ENCODE peak calls at places on chromosome 11, in four cellular contexts. D is GM12878, L is GM12891, E is K562. M is an unnamed sample.

GRCh38 chr11:4511267-4511666 is 28.8 kb downstream of the OR52K1 start:
- DNase-seq in E (no peak), D (no peak), L (no peak), M (no peak)

GRCh38 chr11:69641681-69642548 is 959 bp downstream of the CCND1 start:
- DNase-seq in D (no peak), E (peak), L (no peak), M (no peak)

GRCh38 chr11:86447763-86448480 is 73.2 kb downstream of the CCDC81 start:
- DNase-seq in L (no peak), E (no peak), D (no peak), M (peak)

GRCh38 chr11:107999759-108000455 is 8.8 kb upstream of the CUL5 start:
- DNase-seq in E (peak), D (peak), L (peak), M (no peak)

GRCh38 chr11:125214466-125215204 is 50.1 kb downstream of the PKNOX2 start:
- DNase-seq in L (no peak), E (no peak), D (no peak), M (no peak)

GRCh38 chr11:8059571-8060011 is 21.4 kb upstream of the TUB start:
- DNase-seq in E (peak), L (no peak), D (no peak), M (no peak)

GRCh38 chr11:97202613-97203292 is 812.9 kb downstream of the JRKL start:
- DNase-seq in D (no peak), L (no peak), E (no peak), M (no peak)

GRCh38 chr11:75429902-75430691 is 2.9 kb downstream of the KLHL35 start:
- DNase-seq in E (no peak), L (peak), D (no peak), M (peak)

GRCh38 chr11:71988050-71988449 is 10.7 kb upstream of the IL18BP start:
- DNase-seq in L (no peak), E (no peak), D (no peak), M (no peak)

GRCh38 chr11:12182650-12183511 is 72.5 kb downstream of the MICAL2 start:
- DNase-seq in L (no peak), D (no peak), E (peak), M (no peak)

GRCh38 chr11:44005076-44005800 is 42.5 kb upstream of the ACCSL start:
- DNase-seq in L (no peak), E (no peak), D (no peak), M (no peak)

GRCh38 chr11:62880231-62880802 is 379 bp upstream of the SLC3A2 start:
- DNase-seq in L (no peak), D (no peak), E (no peak), M (peak)

GRCh38 chr11:79332017-79332416 is 108.8 kb downstream of the TENM4 start:
- DNase-seq in D (no peak), L (no peak), E (no peak), M (no peak)

GRCh38 chr11:69911310-69912160 is 92.3 kb upstream of the FGF3 start:
- DNase-seq in E (no peak), D (no peak), L (no peak), M (no peak)

GRCh38 chr11:73141309-73142127 is 600 bp downstream of the FCHSD2 start:
- DNase-seq in E (peak), D (no peak), L (no peak), M (peak)

GRCh38 chr11:57764527-57764926 is 2.9 kb downstream of the CTNND1 start:
- DNase-seq in L (no peak), E (no peak), D (no peak), M (no peak)

GRCh38 chr11:107859459-107860239 is 1.1 kb upstream of the SLC35F2 start:
- DNase-seq in L (no peak), E (no peak), D (peak), M (peak)

GRCh38 chr11:114358711-114359110 is 41.6 kb downstream of the C11orf71 start:
- DNase-seq in E (no peak), D (no peak), L (no peak), M (peak)

GRCh38 chr11:64123102-64123434 is 42.8 kb downstream of the MACROD1 start:
- DNase-seq in L (no peak), E (no peak), D (no peak), M (no peak)

GRCh38 chr11:45161252-45162063 is 15.0 kb downstream of the PRDM11 start:
- DNase-seq in D (no peak), E (no peak), L (no peak), M (no peak)

GRCh38 chr11:45092901-45093760 is 53.3 kb upstream of the PRDM11 start:
- DNase-seq in D (no peak), E (no peak), L (no peak), M (no peak)

GRCh38 chr11:19868281-19868821 is 155.7 kb downstream of the NAV2 start:
- DNase-seq in E (no peak), D (no peak), L (no peak), M (no peak)

DNA sequence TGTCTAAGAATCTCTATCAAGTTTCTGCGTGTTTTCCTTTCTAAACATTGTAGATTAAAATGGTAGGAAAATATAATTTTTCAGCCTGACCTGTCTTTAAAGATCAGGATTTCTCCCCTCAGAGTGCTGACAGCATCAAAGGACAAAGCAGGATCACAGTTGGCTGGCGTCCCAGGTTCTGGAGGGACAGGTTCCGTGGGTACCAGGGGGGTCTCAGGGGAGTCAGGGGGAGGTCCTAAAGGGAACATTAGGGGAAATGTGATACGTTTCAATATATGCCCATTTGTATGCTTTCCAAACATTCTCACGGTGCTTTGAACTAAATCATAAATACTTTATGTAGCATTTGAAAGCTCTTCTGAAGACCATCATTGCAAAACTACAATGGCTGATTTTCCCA is 3.4 kb downstream of the MMP3 start:
- DNase-seq in L (no peak), E (no peak), D (no peak), M (no peak)
- TF ChIP-seq SPI1 in L (no peak), E (no peak), D (no peak), M (no peak)

GRCh38 chr11:132256621-132257227 is 886.3 kb downstream of the NTM start:
- DNase-seq in D (no peak), E (no peak), L (no peak), M (no peak)

GRCh38 chr11:132253469-132254264 is 883.3 kb downstream of the NTM start:
- DNase-seq in D (no peak), L (no peak), E (no peak), M (no peak)

GRCh38 chr11:132258865-132259264 is 888.5 kb downstream of the NTM start:
- DNase-seq in L (no peak), D (no peak), E (no peak), M (no peak)

GRCh38 chr11:132260636-132261035 is 890.2 kb downstream of the NTM start:
- DNase-seq in E (no peak), D (no peak), L (no peak), M (no peak)

DNA sequence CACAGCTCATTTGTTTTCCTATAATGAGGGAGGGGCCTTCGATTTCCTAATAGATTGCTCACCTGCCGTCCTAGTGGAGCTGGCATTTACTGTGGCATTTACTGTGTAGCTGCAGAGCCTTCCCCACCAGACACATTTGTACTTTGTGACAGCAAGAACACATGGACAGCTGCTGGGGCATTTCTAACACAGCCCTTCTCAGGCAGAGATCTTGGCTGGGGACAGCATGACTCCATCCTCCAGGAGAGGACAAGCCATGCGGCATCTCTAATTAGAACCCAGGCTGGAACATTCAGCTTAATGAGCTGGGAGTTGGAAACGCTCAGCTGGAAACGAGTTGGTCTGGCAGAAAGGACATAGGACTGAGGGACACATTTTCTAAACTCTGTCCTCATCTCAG is 887.4 kb downstream of the NTM start:
- DNase-seq in E (no peak), D (no peak), L (no peak), M (no peak)
- TF ChIP-seq SPI1 in E (no peak), D (no peak), L (no peak), M (no peak)

GRCh38 chr11:111939836-111940604 is 2.9 kb downstream of the DIXDC1 start:
- DNase-seq in L (no peak), D (no peak), E (no peak), M (no peak)

GRCh38 chr11:111936045-111936400 is 1.1 kb upstream of the DIXDC1 start:
- DNase-seq in D (no peak), L (no peak), E (no peak), M (no peak)

GRCh38 chr11:111937859-111938258 is 716 bp downstream of the DIXDC1 start:
- DNase-seq in L (no peak), D (no peak), E (no peak), M (no peak)

GRCh38 chr11:111937461-111937769 is 272 bp downstream of the DIXDC1 start:
- DNase-seq in E (peak), L (no peak), D (no peak), M (no peak)

DNA sequence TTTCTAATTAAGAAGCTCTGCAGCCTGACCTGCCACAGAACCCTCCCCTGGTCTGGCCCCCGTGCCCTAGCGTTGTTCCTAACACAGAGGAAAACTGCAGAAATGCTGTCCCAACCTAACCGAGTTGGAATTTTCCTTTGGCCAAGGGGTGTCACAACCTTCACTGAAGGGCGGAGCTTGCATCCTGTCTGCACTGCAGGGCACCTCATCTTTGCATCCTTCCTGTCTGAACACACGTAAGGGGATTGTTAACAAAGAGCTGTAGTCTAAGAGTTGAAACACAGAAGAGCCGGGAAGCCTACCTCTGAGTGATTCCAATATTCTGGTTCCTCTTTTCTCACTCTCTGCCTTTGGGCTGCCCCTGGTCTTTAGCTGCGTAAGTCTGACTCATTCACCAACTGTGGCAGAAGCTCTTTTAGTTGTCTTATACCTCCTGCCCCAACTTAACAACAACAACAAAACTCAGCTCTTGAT is 1.6 kb downstream of the DIXDC1 start:
- DNase-seq in L (peak), E (no peak), D (peak), M (no peak)
- TF ChIP-seq SPI1 in L (peak), E (peak), D (peak), M (peak)

GRCh38 chr11:123054301-123055065 is 7.5 kb downstream of the HSPA8 start:
- DNase-seq in D (no peak), E (peak), L (peak), M (peak)
- TF ChIP-seq SPI1 in D (no peak), E (no peak), L (no peak), M (no peak)

GRCh38 chr11:15969701-15970329 is 386.5 kb downstream of the SOX6 start:
- DNase-seq in E (no peak), D (peak), L (no peak), M (no peak)
- TF ChIP-seq SPI1 in E (no peak), D (no peak), L (no peak), M (no peak)

GRCh38 chr11:21933095-21933494 is 259.8 kb upstream of the ANO5 start:
- DNase-seq in E (no peak), D (no peak), L (peak), M (no peak)
- TF ChIP-seq SPI1 in E (no peak), D (no peak), L (no peak), M (no peak)

GRCh38 chr11:128462802-128463385 is 124.5 kb downstream of the ETS1 start:
- DNase-seq in L (no peak), D (no peak), E (no peak), M (no peak)
- TF ChIP-seq SPI1 in L (no peak), D (no peak), E (no peak), M (no peak)

DNA sequence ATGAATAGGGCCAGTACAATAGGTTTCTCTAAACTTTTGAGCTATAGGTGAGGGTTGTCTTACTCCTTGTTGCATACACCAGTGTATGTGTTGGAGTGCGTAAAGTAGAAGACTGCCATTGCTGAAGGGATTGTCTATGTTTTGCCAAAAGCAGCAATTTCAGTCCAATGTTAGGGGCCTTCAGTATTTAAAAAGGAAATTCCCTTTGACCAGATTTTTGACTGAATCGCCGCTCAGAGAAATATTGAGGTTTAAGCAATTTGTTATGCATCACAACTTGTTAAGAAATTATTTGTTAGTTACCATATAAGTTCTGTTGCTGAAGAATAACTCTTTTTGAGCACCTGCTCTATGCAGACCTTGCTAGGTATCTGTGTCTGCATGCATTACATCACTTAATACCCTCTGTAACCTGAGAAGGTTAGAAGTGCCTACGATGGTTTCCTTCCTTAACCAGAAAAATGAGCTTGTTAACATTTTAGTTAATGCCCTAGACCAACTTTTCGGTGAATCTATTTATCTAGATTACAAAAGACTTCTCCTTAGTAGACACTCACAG is 33.9 kb downstream of the MMP20 start:
- DNase-seq in E (no peak), L (no peak), D (no peak), M (no peak)
- TF ChIP-seq SPI1 in E (no peak), L (no peak), D (no peak), M (no peak)

GRCh38 chr11:10540546-10540914 is 457 bp downstream of the RNF141 start:
- DNase-seq in D (no peak), L (no peak), E (peak), M (no peak)
- TF ChIP-seq SPI1 in D (no peak), L (no peak), E (no peak), M (no peak)

DNA sequence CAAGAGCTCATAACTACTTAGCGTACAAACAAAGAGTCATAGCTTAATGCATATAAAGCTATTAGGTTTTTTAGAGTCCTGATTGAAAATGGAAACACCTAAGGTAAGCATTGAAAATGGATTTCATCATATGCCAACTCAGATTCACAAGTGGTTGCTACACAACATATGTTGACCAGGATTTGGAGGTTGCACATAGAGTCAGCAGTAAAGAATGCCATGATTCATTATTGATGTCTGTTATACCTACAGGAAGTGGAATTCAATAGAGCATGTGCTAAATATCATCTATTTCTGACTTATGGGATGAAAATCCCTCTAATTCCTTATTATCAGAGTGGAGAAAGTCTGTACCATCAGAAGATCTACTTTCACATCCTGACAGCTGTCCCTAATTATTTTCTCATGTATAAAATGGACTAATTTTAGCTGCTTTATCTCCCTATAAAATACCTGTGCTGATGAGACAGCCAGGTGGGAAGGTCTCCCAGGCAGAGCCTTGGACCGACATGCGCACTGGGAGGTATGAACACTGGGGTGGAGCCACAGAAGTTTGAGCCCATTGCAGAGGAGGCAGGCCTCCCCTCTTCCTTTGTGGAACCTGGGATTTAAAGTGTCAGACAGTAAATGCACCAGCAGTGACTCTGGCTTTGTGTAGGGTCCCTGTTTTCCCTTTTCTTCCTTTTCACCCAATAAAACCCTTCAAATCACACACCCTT is 204.2 kb downstream of the AASDHPPT start:
- DNase-seq in E (no peak), D (no peak), L (no peak), M (no peak)
- TF ChIP-seq SPI1 in E (no peak), D (no peak), L (no peak), M (no peak)

M was measured in HL-60.